ENCODE peak calls at places on chromosome 18, in seven cellular contexts. P is stomach, V is A673, T is lower lobe of right lung, M is hepatocyte, B is sigmoid colon, H is esophagus squamous epithelium. G is an unnamed sample. For H3K27me3, the result is how much of the 10 kb centered on the place peaks cover.

GRCh38 chr18:44231936-44232335 is 448.8 kb upstream of the SETBP1 start:
- DNase-seq in P (no peak), V (no peak), T (no peak), M (no peak), B (no peak), H (no peak), G (no peak)

GRCh38 chr18:42113529-42114191 is 158.6 kb downstream of the PIK3C3 start:
- DNase-seq in P (no peak), V (peak), T (no peak), M (no peak), B (no peak), H (no peak), G (no peak)

GRCh38 chr18:36706313-36706881 is 122.4 kb downstream of the TPGS2 start:
- DNase-seq in P (no peak), V (no peak), T (no peak), M (no peak), B (no peak), H (no peak), G (no peak)

GRCh38 chr18:54822872-54823845 is 5.1 kb upstream of the RAB27B start:
- DNase-seq in P (no peak), V (peak), T (no peak), M (peak), B (no peak), H (no peak), G (no peak)

GRCh38 chr18:58397385-58398132 is 231.3 kb downstream of the ALPK2 start:
- DNase-seq in P (no peak), V (no peak), T (no peak), M (no peak), B (no peak), H (no peak), G (no peak)

GRCh38 chr18:4986677-4987076 is 210.4 kb downstream of the AKAIN1 start:
- DNase-seq in P (no peak), V (no peak), T (no peak), M (no peak), B (no peak), H (no peak), G (no peak)

GRCh38 chr18:25282282-25282681 is 69.7 kb downstream of the ZNF521 start:
- DNase-seq in P (no peak), V (no peak), T (peak), M (no peak), B (peak), H (no peak), G (no peak)

GRCh38 chr18:77068890-77069312 is 63.7 kb downstream of the MBP start:
- DNase-seq in P (no peak), V (no peak), T (no peak), M (no peak), B (no peak), H (no peak), G (no peak)

GRCh38 chr18:79323471-79323870 is 72.3 kb upstream of the NFATC1 start:
- DNase-seq in P (no peak), V (no peak), T (no peak), M (no peak), B (no peak), H (no peak), G (no peak)

GRCh38 chr18:49744395-49744987 is 68.8 kb downstream of the ACAA2 start:
- DNase-seq in P (no peak), V (peak), T (no peak), M (no peak), B (no peak), H (no peak), G (no peak)

GRCh38 chr18:46167971-46168370 is 63.8 kb downstream of the HAUS1 start:
- DNase-seq in P (peak), V (no peak), T (peak), M (no peak), B (no peak), H (peak), G (no peak)

GRCh38 chr18:3052411-3052758 is 39.4 kb upstream of the LPIN2 start:
- DNase-seq in P (no peak), V (no peak), T (no peak), M (no peak), B (no peak), H (no peak), G (no peak)

GRCh38 chr18:28175930-28176673 is 828 bp downstream of the CDH2 start:
- DNase-seq in P (no peak), V (peak), T (no peak), M (peak), B (no peak), H (no peak), G (no peak)

DNA sequence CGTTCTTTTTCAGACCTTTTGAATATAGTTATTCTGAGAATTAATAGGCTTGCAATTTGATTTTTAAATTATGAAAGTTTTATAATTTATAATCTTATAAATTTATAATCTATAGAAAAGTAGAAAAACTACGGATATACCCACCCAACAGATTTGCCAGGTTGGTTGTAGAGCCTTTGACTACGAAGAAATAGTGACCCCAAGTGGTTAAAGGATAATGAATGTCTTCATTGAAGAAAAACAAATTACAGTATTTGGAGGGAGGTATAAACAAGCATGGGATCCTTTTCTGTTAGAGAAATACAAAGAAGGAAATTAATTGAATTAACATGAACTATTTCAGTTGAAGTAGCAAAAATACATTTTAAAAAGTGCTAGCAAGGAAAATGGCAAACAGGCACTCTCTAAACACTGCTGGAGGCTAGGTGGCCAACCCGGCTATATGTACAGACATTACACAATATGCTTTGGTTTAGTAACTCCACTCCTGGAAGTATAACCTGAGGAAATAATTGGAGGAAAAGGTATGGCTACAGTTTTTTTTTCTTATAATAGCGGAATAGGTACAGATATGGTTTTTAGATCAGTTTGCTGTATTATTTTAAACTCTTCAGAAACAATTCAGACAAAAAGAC is 110.9 kb downstream of the MIB1 start:
- DNase-seq in P (no peak), V (peak), T (no peak), M (peak), B (no peak), H (no peak), G (no peak)
- H3K27ac ChIP-seq in P (no peak), V (no peak), T (no peak), M (no peak), B (no peak), H (no peak), G (no peak)

GRCh38 chr18:48662021-48662661 is 123.3 kb downstream of the CTIF start:
- DNase-seq in P (peak), V (no peak), T (no peak), M (peak), B (peak), H (no peak), G (no peak)
- TF ChIP-seq CTCF in P (no peak), V (no peak), T (no peak), M (no peak), B (no peak), H (no peak), G (no peak)

GRCh38 chr18:576924-577323 is 3.3 kb upstream of the CETN1 start:
- DNase-seq in P (no peak), V (no peak), T (no peak), M (no peak), B (no peak), H (no peak), G (no peak)
- H3K27me3 ChIP-seq in P (under half), V (under half), T (under half), M (under half), B (under half), H (under half), G (under half)

GRCh38 chr18:9854801-9855676 is 30.7 kb upstream of the TXNDC2 start:
- DNase-seq in P (peak), V (no peak), T (peak), M (peak), B (peak), H (no peak), G (no peak)
- H3K27ac ChIP-seq in P (peak), V (no peak), T (peak), M (peak), B (peak), H (peak), G (no peak)

GRCh38 chr18:7662866-7663265 is 95.8 kb downstream of the PTPRM start:
- DNase-seq in P (no peak), V (no peak), T (no peak), M (no peak), B (no peak), H (no peak), G (no peak)

GRCh38 chr18:7668392-7668791 is 101.3 kb downstream of the PTPRM start:
- DNase-seq in P (no peak), V (no peak), T (no peak), M (no peak), B (no peak), H (no peak), G (no peak)

GRCh38 chr18:7663305-7664023 is 96.3 kb downstream of the PTPRM start:
- DNase-seq in P (no peak), V (no peak), T (no peak), M (no peak), B (no peak), H (no peak), G (no peak)

GRCh38 chr18:7664024-7664312 is 96.9 kb downstream of the PTPRM start:
- DNase-seq in P (no peak), V (no peak), T (no peak), M (no peak), B (no peak), H (no peak), G (no peak)

GRCh38 chr18:7666195-7666776 is 99.2 kb downstream of the PTPRM start:
- DNase-seq in P (no peak), V (no peak), T (no peak), M (no peak), B (no peak), H (no peak), G (no peak)
- TF ChIP-seq CTCF in P (no peak), V (no peak), T (no peak), M (no peak), B (no peak), H (no peak), G (no peak)

GRCh38 chr18:11672846-11673454 is 16.1 kb upstream of the GNAL start:
- DNase-seq in P (no peak), V (no peak), T (no peak), M (no peak), B (no peak), H (no peak), G (no peak)
- H3K27me3 ChIP-seq in P (under half), V (half or more), T (under half), M (under half), B (under half), H (under half), G (under half)